ENCODE peak calls at places on chromosomes 16 and 17, in ten cellular contexts. E is effector memory CD8-positive, alpha-beta T cell; T is GM23248; Q is GM13976; U is AG08395; I is GM23338; W is ascending aorta; L is NCI-H345; J is T-helper 2 cell; B is aorta. D is an unnamed sample.

GRCh38 chr17:47872651-47873161 is 21.7 kb upstream of the SP6 start:
- DNase-seq in W (no peak), E (no peak), T (no peak), B (no peak), J (no peak), I (peak; percentile 76), L (no peak), U (no peak), Q (no peak), D (no peak)

GRCh38 chr16:84489141-84489540 is 15.3 kb downstream of the MEAK7 start:
- DNase-seq in J (no peak), U (no peak), E (no peak), B (no peak), W (no peak), L (no peak), T (no peak), I (no peak), Q (no peak), D (no peak)

GRCh38 chr16:57643166-57643813 is 14.9 kb downstream of the ADGRG1 start:
- DNase-seq in J (no peak), Q (no peak), E (no peak), T (peak; percentile 82), B (no peak), U (peak; percentile 60), L (no peak), I (no peak), W (no peak), D (no peak)

GRCh38 chr17:1197781-1198490 is 18.2 kb upstream of the ABR start:
- DNase-seq in W (peak; percentile 88), T (peak; percentile 13), I (no peak), U (no peak), J (peak; percentile 32), B (peak; percentile 95), E (peak; percentile 76), L (no peak), Q (peak; percentile 87), D (peak; percentile 89)

GRCh38 chr16:26816885-26817571 is 249.7 kb upstream of the C16orf82 start:
- DNase-seq in Q (no peak), L (no peak), B (no peak), J (no peak), E (no peak), T (peak; percentile 89), W (no peak), I (no peak), U (peak; percentile 75), D (no peak)

GRCh38 chr17:64148699-64149098 is 18.8 kb upstream of the ERN1 start:
- DNase-seq in J (no peak), E (no peak), T (peak; percentile 33), U (peak; percentile 19), Q (no peak), I (peak; percentile 14), W (no peak), L (no peak), B (no peak), D (no peak)

GRCh38 chr16:89129378-89129777 is 35.7 kb downstream of the ACSF3 start:
- DNase-seq in B (no peak), Q (no peak), U (no peak), J (no peak), T (no peak), L (no peak), W (no peak), E (no peak), I (no peak), D (no peak)

GRCh38 chr17:39674702-39675389 is 6.6 kb downstream of the PNMT start:
- DNase-seq in Q (no peak), U (no peak), L (peak; percentile 63), J (no peak), W (no peak), E (no peak), I (no peak), B (peak; percentile 75), T (no peak), D (peak; percentile 61)

GRCh38 chr17:6574689-6575595 is 18.6 kb upstream of the PITPNM3 start:
- DNase-seq in I (no peak), T (peak; percentile 89), J (no peak), W (no peak), L (no peak), Q (peak; percentile 81), U (peak; percentile 77), E (no peak), B (peak; percentile 75), D (no peak)

GRCh38 chr17:17237026-17237799 is at the start of gene FLCN:
- DNase-seq in T (peak; percentile 95), J (peak; percentile 89), I (peak; percentile 84), Q (peak; percentile 92), W (peak; percentile 95), E (peak; percentile 88), L (peak; percentile 80), B (peak; percentile 96), U (peak; percentile 91), D (peak; percentile 98)

GRCh38 chr16:17476414-17477259 is 5.9 kb upstream of the XYLT1 start:
- DNase-seq in Q (peak; percentile 62), T (peak; percentile 85), W (no peak), B (no peak), L (peak; percentile 82), I (peak; percentile 94), J (no peak), U (peak; percentile 78), E (no peak), D (no peak)

GRCh38 chr16:11088432-11088794 is 144.0 kb downstream of the CLEC16A start:
- DNase-seq in T (no peak), B (no peak), W (no peak), Q (no peak), U (no peak), E (no peak), J (no peak), I (no peak), L (no peak), D (no peak)

GRCh38 chr17:76811834-76812233 is 56.4 kb upstream of the MGAT5B start:
- DNase-seq in T (no peak), Q (no peak), W (no peak), J (no peak), I (no peak), U (no peak), E (no peak), B (no peak), L (no peak), D (no peak)

GRCh38 chr16:84169765-84170310 is 17.0 kb downstream of the TAF1C start:
- DNase-seq in J (no peak), T (no peak), E (no peak), W (no peak), I (no peak), L (no peak), Q (no peak), B (no peak), U (no peak), D (no peak)